ENCODE peak calls at places on chromosomes 12 and 14, in ten cellular contexts. C is stimulated activated CD4-positive, alpha-beta T cell treated with anti-CD3 and anti-CD28 coated beads, TNF-alpha, amount 100 ng/mL, for 1 hour; E is fibroblast of mammary gland; T is T-helper 17 cell; V is kidney epithelial cell; N is AML-193; X is foreskin fibroblast; D is aorta; M is NCI-H1105 treated with DMSO at 0.1 percent for 48 hours; U is suprapubic skin. B is an unnamed sample.

GRCh38 chr14:55600784-55601561 is 21.0 kb downstream of the KTN1 start:
- DNase-seq in C (no peak), E (peak; percentile 57), T (no peak), V (no peak), N (no peak), X (no peak), D (no peak), M (no peak), U (no peak), B (no peak)

GRCh38 chr12:57430117-57430930 is 519 bp downstream of the R3HDM2 start:
- DNase-seq in C (no peak), E (peak; percentile 26), T (peak; percentile 58), V (no peak), N (peak; percentile 41), X (no peak), D (peak; percentile 62), M (no peak), U (peak; percentile 83), B (no peak)

GRCh38 chr12:51926064-51926632 is 18.8 kb downstream of the ACVRL1 start:
- DNase-seq in C (no peak), E (no peak), T (no peak), V (no peak), N (no peak), X (no peak), D (no peak), M (no peak), U (no peak), B (no peak)

GRCh38 chr12:19819231-19819630 is 379.9 kb downstream of the AEBP2 start:
- DNase-seq in C (no peak), E (no peak), T (no peak), V (no peak), N (no peak), X (no peak), D (peak; percentile 75), M (no peak), U (no peak), B (no peak)

GRCh38 chr12:116687888-116688287 is 50.0 kb downstream of the SPRING1 start:
- DNase-seq in C (no peak), E (peak; percentile 43), T (no peak), V (no peak), N (peak; percentile 48), X (no peak), D (peak; percentile 64), M (no peak), U (no peak), B (no peak)

GRCh38 chr12:113359133-113359938 is 949 bp downstream of the PLBD2 start:
- DNase-seq in C (no peak), E (peak; percentile 64), T (no peak), V (no peak), N (no peak), X (peak; percentile 47), D (peak; percentile 74), M (no peak), U (no peak), B (no peak)

GRCh38 chr14:82398313-82398712 is 864.7 kb upstream of the SEL1L start:
- DNase-seq in C (no peak), E (no peak), T (no peak), V (no peak), N (no peak), X (no peak), D (no peak), M (no peak), U (no peak), B (no peak)

GRCh38 chr14:20429801-20430669 is 5.9 kb downstream of the KLHL33 start:
- DNase-seq in C (no peak), E (no peak), T (no peak), V (no peak), N (no peak), X (no peak), D (no peak), M (peak; percentile 73), U (no peak), B (no peak)

GRCh38 chr12:91555981-91556380 is 373.4 kb upstream of the DCN start:
- DNase-seq in C (no peak), E (no peak), T (no peak), V (no peak), N (no peak), X (no peak), D (no peak), M (no peak), U (no peak), B (no peak)

GRCh38 chr12:25550186-25550585 is 2.9 kb downstream of the LMNTD1 start:
- DNase-seq in C (no peak), E (peak; percentile 69), T (no peak), V (no peak), N (no peak), X (peak; percentile 47), D (no peak), M (no peak), U (no peak), B (no peak)

GRCh38 chr14:28767851-28768548 is 1.4 kb downstream of the FOXG1 start:
- DNase-seq in C (no peak), E (no peak), T (no peak), V (no peak), N (no peak), X (no peak), D (no peak), M (peak; percentile 87), U (no peak), B (no peak)

GRCh38 chr14:55457496-55457895 is 17.1 kb upstream of the TBPL2 start:
- DNase-seq in C (no peak), E (no peak), T (no peak), V (no peak), N (no peak), X (no peak), D (no peak), M (no peak), U (no peak), B (no peak)

GRCh38 chr12:8914716-8915526 is 612 bp downstream of the PHC1 start:
- DNase-seq in C (peak; percentile 28), E (peak; percentile 45), T (peak; percentile 57), V (no peak), N (peak; percentile 57), X (peak; percentile 33), D (peak; percentile 63), M (peak; percentile 74), U (peak; percentile 82), B (no peak)

GRCh38 chr12:57744194-57744776 is 554 bp upstream of the TSPAN31 start:
- DNase-seq in C (peak; percentile 36), E (peak; percentile 90), T (peak; percentile 32), V (no peak), N (no peak), X (peak; percentile 83), D (peak; percentile 84), M (no peak), U (peak; percentile 92), B (peak; percentile 62)

GRCh38 chr12:12081836-12082497 is 11.2 kb downstream of the BCL2L14 start:
- DNase-seq in C (no peak), E (peak; percentile 66), T (no peak), V (no peak), N (peak; percentile 8), X (no peak), D (no peak), M (peak; percentile 29), U (no peak), B (peak; percentile 42)

GRCh38 chr14:60724080-60724618 is at the start of gene SIX4:
- DNase-seq in C (no peak), E (peak; percentile 82), T (no peak), V (peak; percentile 37), N (no peak), X (peak; percentile 84), D (peak; percentile 73), M (peak; percentile 97), U (no peak), B (no peak)

GRCh38 chr12:127479256-127479655 is 787.7 kb upstream of the TMEM132C start:
- DNase-seq in C (no peak), E (peak; percentile 5), T (no peak), V (no peak), N (no peak), X (no peak), D (no peak), M (no peak), U (no peak), B (no peak)

GRCh38 chr12:87025976-87026375 is 769.8 kb upstream of the MGAT4C start:
- DNase-seq in C (no peak), E (no peak), T (no peak), V (no peak), N (no peak), X (no peak), D (no peak), M (no peak), U (no peak), B (no peak)

GRCh38 chr14:73633517-73634332 is 11.1 kb upstream of the DNAL1 start:
- DNase-seq in C (peak; percentile 31), E (peak; percentile 76), T (peak; percentile 28), V (peak; percentile 23), N (no peak), X (peak; percentile 51), D (peak; percentile 70), M (peak; percentile 65), U (peak; percentile 78), B (peak; percentile 38)

GRCh38 chr12:121455766-121456420 is 56.0 kb downstream of the RNF34 start:
- DNase-seq in C (no peak), E (no peak), T (no peak), V (no peak), N (no peak), X (no peak), D (no peak), M (no peak), U (no peak), B (no peak)

GRCh38 chr14:105876158-105876557 is 349.8 kb downstream of the TMEM121 start:
- DNase-seq in C (no peak), E (no peak), T (no peak), V (no peak), N (no peak), X (no peak), D (no peak), M (no peak), U (no peak), B (no peak)

GRCh38 chr12:31874961-31875608 is 84.1 kb upstream of the RESF1 start:
- DNase-seq in C (peak; percentile 43), E (peak; percentile 85), T (peak; percentile 39), V (no peak), N (peak; percentile 52), X (peak; percentile 69), D (peak; percentile 75), M (no peak), U (no peak), B (no peak)

GRCh38 chr14:65847065-65847847 is 434.7 kb downstream of the FUT8 start:
- DNase-seq in C (peak; percentile 31), E (no peak), T (peak; percentile 19), V (no peak), N (no peak), X (no peak), D (no peak), M (no peak), U (no peak), B (no peak)

GRCh38 chr14:104157303-104157928 is 19.0 kb downstream of the KIF26A start:
- DNase-seq in C (no peak), E (no peak), T (no peak), V (no peak), N (no peak), X (no peak), D (no peak), M (no peak), U (no peak), B (no peak)

GRCh38 chr12:71469235-71469873 is 29.8 kb downstream of the LGR5 start:
- DNase-seq in C (no peak), E (peak; percentile 84), T (no peak), V (no peak), N (no peak), X (peak; percentile 42), D (peak; percentile 42), M (no peak), U (no peak), B (no peak)

GRCh38 chr12:116954700-116955381 is 44.1 kb downstream of the FBXW8 start:
- DNase-seq in C (no peak), E (no peak), T (no peak), V (no peak), N (no peak), X (no peak), D (no peak), M (no peak), U (no peak), B (no peak)

GRCh38 chr12:118137148-118137678 is 1.3 kb downstream of the PEBP1 start:
- DNase-seq in C (no peak), E (no peak), T (no peak), V (no peak), N (no peak), X (no peak), D (no peak), M (no peak), U (no peak), B (no peak)

GRCh38 chr14:39368261-39368959 is 63.8 kb downstream of the FBXO33 start:
- DNase-seq in C (no peak), E (peak; percentile 82), T (no peak), V (no peak), N (peak; percentile 36), X (peak; percentile 66), D (peak; percentile 54), M (peak; percentile 76), U (no peak), B (peak; percentile 28)